ENCODE peak calls at places on chromosomes 16 and 17, in five cellular contexts. One of them, this sample, is unnamed.

GRCh38 chr16:69509125-69509524 is 56.6 kb upstream of the NFAT5 start:
- DNase-seq in breast epithelium: no peak
- DNase-seq in body of pancreas: no peak
- DNase-seq in IMR-90: no peak
- DNase-seq in adrenal gland: no peak
- DNase-seq in this sample: no peak

GRCh38 chr17:9925457-9925856 is 20.4 kb upstream of the RCVRN start:
- DNase-seq in breast epithelium: no peak
- DNase-seq in body of pancreas: no peak
- DNase-seq in IMR-90: no peak
- DNase-seq in adrenal gland: no peak
- DNase-seq in this sample: no peak

GRCh38 chr16:71384073-71384724 is 25.7 kb downstream of the CALB2 start:
- DNase-seq in breast epithelium: no peak
- DNase-seq in body of pancreas: no peak
- DNase-seq in IMR-90: no peak
- DNase-seq in adrenal gland: no peak
- DNase-seq in this sample: no peak

GRCh38 chr16:89040391-89040790 is 53.3 kb upstream of the ACSF3 start:
- DNase-seq in breast epithelium: no peak
- DNase-seq in body of pancreas: no peak
- DNase-seq in IMR-90: no peak
- DNase-seq in adrenal gland: no peak
- DNase-seq in this sample: no peak

GRCh38 chr16:29306953-29307597 is 99.4 kb downstream of the NPIPB11 start:
- DNase-seq in breast epithelium: no peak
- DNase-seq in body of pancreas: no peak
- DNase-seq in IMR-90: peak
- DNase-seq in adrenal gland: no peak
- DNase-seq in this sample: no peak

GRCh38 chr16:59385953-59386352 is 651.8 kb upstream of the GOT2 start:
- DNase-seq in breast epithelium: no peak
- DNase-seq in body of pancreas: peak
- DNase-seq in IMR-90: peak
- DNase-seq in adrenal gland: peak
- DNase-seq in this sample: no peak

GRCh38 chr16:19167710-19168172 is 299 bp upstream of the SYT17 start:
- DNase-seq in breast epithelium: peak
- DNase-seq in body of pancreas: peak
- DNase-seq in IMR-90: peak
- DNase-seq in adrenal gland: peak
- DNase-seq in this sample: peak

GRCh38 chr16:17404903-17405691 is 65.7 kb downstream of the XYLT1 start:
- DNase-seq in breast epithelium: no peak
- DNase-seq in body of pancreas: peak
- DNase-seq in IMR-90: peak
- DNase-seq in adrenal gland: peak
- DNase-seq in this sample: peak

GRCh38 chr16:82358601-82359221 is 188.7 kb upstream of the MPHOSPH6 start:
- DNase-seq in breast epithelium: peak
- DNase-seq in body of pancreas: no peak
- DNase-seq in IMR-90: no peak
- DNase-seq in adrenal gland: no peak
- DNase-seq in this sample: no peak

GRCh38 chr17:2718150-2718938 is 6.8 kb upstream of the CLUH start:
- DNase-seq in breast epithelium: no peak
- DNase-seq in body of pancreas: no peak
- DNase-seq in IMR-90: no peak
- DNase-seq in adrenal gland: no peak
- DNase-seq in this sample: no peak

GRCh38 chr17:74163836-74164235 is 39.6 kb upstream of the RPL38 start:
- DNase-seq in breast epithelium: peak
- DNase-seq in body of pancreas: no peak
- DNase-seq in IMR-90: no peak
- DNase-seq in adrenal gland: no peak
- DNase-seq in this sample: no peak

GRCh38 chr17:416293-417206 is 63.9 kb upstream of the RPH3AL start:
- DNase-seq in breast epithelium: no peak
- DNase-seq in body of pancreas: no peak
- DNase-seq in IMR-90: no peak
- DNase-seq in adrenal gland: no peak
- DNase-seq in this sample: no peak

GRCh38 chr16:55418586-55418985 is 60.4 kb upstream of the MMP2 start:
- DNase-seq in breast epithelium: no peak
- DNase-seq in body of pancreas: no peak
- DNase-seq in IMR-90: peak
- DNase-seq in adrenal gland: no peak
- DNase-seq in this sample: peak

GRCh38 chr17:16214190-16215001 is 938 bp downstream of the NCOR1 start:
- DNase-seq in breast epithelium: no peak
- DNase-seq in body of pancreas: no peak
- DNase-seq in IMR-90: peak
- DNase-seq in adrenal gland: no peak
- DNase-seq in this sample: no peak

GRCh38 chr17:60231234-60231633 is 81.5 kb downstream of the CA4 start:
- DNase-seq in breast epithelium: no peak
- DNase-seq in body of pancreas: no peak
- DNase-seq in IMR-90: peak
- DNase-seq in adrenal gland: no peak
- DNase-seq in this sample: peak

GRCh38 chr17:65231662-65232335 is 94.6 kb downstream of the RGS9 start:
- DNase-seq in breast epithelium: no peak
- DNase-seq in body of pancreas: peak
- DNase-seq in IMR-90: peak
- DNase-seq in adrenal gland: peak
- DNase-seq in this sample: peak

GRCh38 chr16:49466881-49467280 is 93.3 kb downstream of the C16orf78 start:
- DNase-seq in breast epithelium: no peak
- DNase-seq in body of pancreas: no peak
- DNase-seq in IMR-90: no peak
- DNase-seq in adrenal gland: no peak
- DNase-seq in this sample: no peak

GRCh38 chr16:27450836-27451341 is 48.9 kb downstream of the IL21R start:
- DNase-seq in breast epithelium: no peak
- DNase-seq in body of pancreas: no peak
- DNase-seq in IMR-90: no peak
- DNase-seq in adrenal gland: no peak
- DNase-seq in this sample: peak

GRCh38 chr16:79001156-79001997 is 599.2 kb downstream of the MAF start:
- DNase-seq in breast epithelium: no peak
- DNase-seq in body of pancreas: no peak
- DNase-seq in IMR-90: no peak
- DNase-seq in adrenal gland: no peak
- DNase-seq in this sample: no peak

GRCh38 chr17:48760411-48760810 is 31.9 kb upstream of the HOXB13 start:
- DNase-seq in breast epithelium: no peak
- DNase-seq in body of pancreas: no peak
- DNase-seq in IMR-90: no peak
- DNase-seq in adrenal gland: peak
- DNase-seq in this sample: no peak

GRCh38 chr16:11674818-11675560 is 6.7 kb downstream of the SNN start:
- DNase-seq in breast epithelium: no peak
- DNase-seq in body of pancreas: no peak
- DNase-seq in IMR-90: peak
- DNase-seq in adrenal gland: no peak
- DNase-seq in this sample: no peak

GRCh38 chr16:7051586-7052349 is 280.9 kb upstream of the RBFOX1 start:
- DNase-seq in breast epithelium: no peak
- DNase-seq in body of pancreas: no peak
- DNase-seq in IMR-90: no peak
- DNase-seq in adrenal gland: no peak
- DNase-seq in this sample: no peak

GRCh38 chr16:48385272-48385953 is at the start of gene SIAH1:
- DNase-seq in breast epithelium: peak
- DNase-seq in body of pancreas: peak
- DNase-seq in IMR-90: peak
- DNase-seq in adrenal gland: peak
- DNase-seq in this sample: peak

GRCh38 chr16:48383877-48384304 is 1.3 kb downstream of the SIAH1 start:
- DNase-seq in breast epithelium: no peak
- DNase-seq in body of pancreas: peak
- DNase-seq in IMR-90: no peak
- DNase-seq in adrenal gland: peak
- DNase-seq in this sample: peak

GRCh38 chr16:48383204-48383876 is 1.9 kb downstream of the SIAH1 start:
- DNase-seq in breast epithelium: no peak
- DNase-seq in body of pancreas: no peak
- DNase-seq in IMR-90: peak
- DNase-seq in adrenal gland: peak
- DNase-seq in this sample: no peak

GRCh38 chr16:48384305-48384981 is 770 bp downstream of the SIAH1 start:
- DNase-seq in breast epithelium: peak
- DNase-seq in body of pancreas: peak
- DNase-seq in IMR-90: peak
- DNase-seq in adrenal gland: peak
- DNase-seq in this sample: peak

GRCh38 chr16:48384982-48385271 is 286 bp downstream of the SIAH1 start:
- DNase-seq in breast epithelium: no peak
- DNase-seq in body of pancreas: no peak
- DNase-seq in IMR-90: no peak
- DNase-seq in adrenal gland: no peak
- DNase-seq in this sample: no peak
- TF ChIP-seq POLR2A in breast epithelium: no peak
- TF ChIP-seq POLR2A in body of pancreas: no peak
- TF ChIP-seq POLR2A in IMR-90: peak
- TF ChIP-seq POLR2A in adrenal gland: no peak
- TF ChIP-seq POLR2A in this sample: no peak

GRCh38 chr17:21090889-21091618 is 35.7 kb upstream of the DHRS7B start:
- DNase-seq in breast epithelium: no peak
- DNase-seq in body of pancreas: no peak
- DNase-seq in IMR-90: peak
- DNase-seq in adrenal gland: no peak
- DNase-seq in this sample: no peak

GRCh38 chr17:21089933-21090888 is 36.6 kb upstream of the DHRS7B start:
- DNase-seq in breast epithelium: no peak
- DNase-seq in body of pancreas: no peak
- DNase-seq in IMR-90: no peak
- DNase-seq in adrenal gland: no peak
- DNase-seq in this sample: no peak

GRCh38 chr17:21081967-21082366 is 39.2 kb upstream of the USP22 start:
- DNase-seq in breast epithelium: no peak
- DNase-seq in body of pancreas: no peak
- DNase-seq in IMR-90: no peak
- DNase-seq in adrenal gland: no peak
- DNase-seq in this sample: no peak

GRCh38 chr17:21089145-21089544 is 37.6 kb upstream of the DHRS7B start:
- DNase-seq in breast epithelium: no peak
- DNase-seq in body of pancreas: no peak
- DNase-seq in IMR-90: no peak
- DNase-seq in adrenal gland: no peak
- DNase-seq in this sample: no peak

GRCh38 chr17:21085707-21086106 is 41.1 kb upstream of the DHRS7B start:
- DNase-seq in breast epithelium: no peak
- DNase-seq in body of pancreas: no peak
- DNase-seq in IMR-90: no peak
- DNase-seq in adrenal gland: no peak
- DNase-seq in this sample: no peak
- TF ChIP-seq CTCF in breast epithelium: no peak
- TF ChIP-seq CTCF in body of pancreas: no peak
- TF ChIP-seq CTCF in IMR-90: no peak
- TF ChIP-seq CTCF in adrenal gland: no peak
- TF ChIP-seq CTCF in this sample: no peak

GRCh38 chr17:45406107-45406506 is 26.6 kb downstream of the ARHGAP27 start:
- DNase-seq in breast epithelium: no peak
- DNase-seq in body of pancreas: no peak
- DNase-seq in IMR-90: no peak
- DNase-seq in adrenal gland: no peak
- DNase-seq in this sample: peak
- H3K4me3 ChIP-seq in breast epithelium: no peak
- H3K4me3 ChIP-seq in body of pancreas: no peak
- H3K4me3 ChIP-seq in IMR-90: no peak
- H3K4me3 ChIP-seq in adrenal gland: no peak
- H3K4me3 ChIP-seq in this sample: no peak

GRCh38 chr17:40121886-40122465 is at the start of gene MSL1:
- DNase-seq in breast epithelium: peak
- DNase-seq in body of pancreas: peak
- DNase-seq in IMR-90: peak
- DNase-seq in adrenal gland: peak
- DNase-seq in this sample: peak
- TF ChIP-seq POLR2A in breast epithelium: no peak
- TF ChIP-seq POLR2A in body of pancreas: peak
- TF ChIP-seq POLR2A in IMR-90: no peak
- TF ChIP-seq POLR2A in adrenal gland: no peak
- TF ChIP-seq POLR2A in this sample: peak

GRCh38 chr17:8156174-8156992 is 4.2 kb upstream of the PER1 start:
- DNase-seq in breast epithelium: peak
- DNase-seq in body of pancreas: peak
- DNase-seq in IMR-90: peak
- DNase-seq in adrenal gland: peak
- DNase-seq in this sample: peak
- TF ChIP-seq CTCF in breast epithelium: no peak
- TF ChIP-seq CTCF in body of pancreas: peak
- TF ChIP-seq CTCF in IMR-90: peak
- TF ChIP-seq CTCF in adrenal gland: no peak
- TF ChIP-seq CTCF in this sample: no peak